ENCODE peak calls at places on chromosomes 7 and 10, in nine cellular contexts. One of them, this sample, is unnamed. For H3K4me1, the result is how much of the 10 kb centered on the place peaks cover.

GRCh38 chr10:13769926-13770325 is 183.2 kb downstream of the PRPF18 start:
- DNase-seq in ovary: no peak
- DNase-seq in fibroblast of lung: peak
- DNase-seq in stomach: no peak
- DNase-seq in lower lobe of right lung: no peak
- DNase-seq in Panc1: no peak
- DNase-seq in PC-9: peak
- DNase-seq in tibial artery: no peak
- DNase-seq in HepG2: no peak
- DNase-seq in this sample: no peak

GRCh38 chr7:83655951-83656556 is 7.1 kb upstream of the SEMA3E start:
- DNase-seq in ovary: no peak
- DNase-seq in fibroblast of lung: peak
- DNase-seq in stomach: peak
- DNase-seq in lower lobe of right lung: no peak
- DNase-seq in Panc1: peak
- DNase-seq in PC-9: no peak
- DNase-seq in tibial artery: no peak
- DNase-seq in HepG2: peak
- DNase-seq in this sample: no peak

GRCh38 chr7:44639701-44640321 is 33.4 kb downstream of the OGDH start:
- DNase-seq in ovary: peak
- DNase-seq in fibroblast of lung: peak
- DNase-seq in stomach: no peak
- DNase-seq in lower lobe of right lung: no peak
- DNase-seq in Panc1: no peak
- DNase-seq in PC-9: peak
- DNase-seq in tibial artery: no peak
- DNase-seq in HepG2: peak
- DNase-seq in this sample: no peak

GRCh38 chr10:91051834-91052233 is 130.9 kb upstream of the ANKRD1 start:
- DNase-seq in ovary: peak
- DNase-seq in fibroblast of lung: peak
- DNase-seq in stomach: no peak
- DNase-seq in lower lobe of right lung: no peak
- DNase-seq in Panc1: no peak
- DNase-seq in PC-9: no peak
- DNase-seq in tibial artery: peak
- DNase-seq in HepG2: no peak
- DNase-seq in this sample: no peak

GRCh38 chr10:110919349-110919931 is at the start of gene SHOC2:
- DNase-seq in ovary: peak
- DNase-seq in fibroblast of lung: no peak
- DNase-seq in stomach: peak
- DNase-seq in lower lobe of right lung: peak
- DNase-seq in Panc1: no peak
- DNase-seq in PC-9: peak
- DNase-seq in tibial artery: peak
- DNase-seq in HepG2: no peak
- DNase-seq in this sample: peak

GRCh38 chr7:23349484-23350157 is 50.5 kb downstream of the MALSU1 start:
- DNase-seq in ovary: no peak
- DNase-seq in fibroblast of lung: peak
- DNase-seq in stomach: no peak
- DNase-seq in lower lobe of right lung: no peak
- DNase-seq in Panc1: no peak
- DNase-seq in PC-9: peak
- DNase-seq in tibial artery: no peak
- DNase-seq in HepG2: no peak
- DNase-seq in this sample: no peak

GRCh38 chr7:43303740-43304241 is 191.3 kb downstream of the HECW1 start:
- DNase-seq in ovary: no peak
- DNase-seq in fibroblast of lung: peak
- DNase-seq in stomach: no peak
- DNase-seq in lower lobe of right lung: no peak
- DNase-seq in Panc1: no peak
- DNase-seq in PC-9: no peak
- DNase-seq in tibial artery: no peak
- DNase-seq in HepG2: no peak
- DNase-seq in this sample: no peak

GRCh38 chr10:124138195-124138882 is 44.9 kb upstream of the CHST15 start:
- DNase-seq in ovary: no peak
- DNase-seq in fibroblast of lung: peak
- DNase-seq in stomach: no peak
- DNase-seq in lower lobe of right lung: no peak
- DNase-seq in Panc1: no peak
- DNase-seq in PC-9: no peak
- DNase-seq in tibial artery: peak
- DNase-seq in HepG2: no peak
- DNase-seq in this sample: peak

GRCh38 chr7:135249901-135250300 is 16.3 kb downstream of the STRA8 start:
- DNase-seq in ovary: no peak
- DNase-seq in fibroblast of lung: no peak
- DNase-seq in stomach: no peak
- DNase-seq in lower lobe of right lung: no peak
- DNase-seq in Panc1: no peak
- DNase-seq in PC-9: no peak
- DNase-seq in tibial artery: no peak
- DNase-seq in HepG2: no peak
- DNase-seq in this sample: no peak

GRCh38 chr7:4803397-4804241 is 28.2 kb downstream of the AP5Z1 start:
- DNase-seq in ovary: no peak
- DNase-seq in fibroblast of lung: no peak
- DNase-seq in stomach: no peak
- DNase-seq in lower lobe of right lung: peak
- DNase-seq in Panc1: no peak
- DNase-seq in PC-9: no peak
- DNase-seq in tibial artery: no peak
- DNase-seq in HepG2: peak
- DNase-seq in this sample: no peak

GRCh38 chr7:157282141-157282801 is 54.5 kb upstream of the DNAJB6 start:
- DNase-seq in ovary: no peak
- DNase-seq in fibroblast of lung: no peak
- DNase-seq in stomach: no peak
- DNase-seq in lower lobe of right lung: no peak
- DNase-seq in Panc1: no peak
- DNase-seq in PC-9: peak
- DNase-seq in tibial artery: no peak
- DNase-seq in HepG2: no peak
- DNase-seq in this sample: peak

GRCh38 chr7:134778941-134779740 is at the start of gene CALD1:
- DNase-seq in ovary: peak
- DNase-seq in fibroblast of lung: peak
- DNase-seq in stomach: peak
- DNase-seq in lower lobe of right lung: peak
- DNase-seq in Panc1: peak
- DNase-seq in PC-9: peak
- DNase-seq in tibial artery: peak
- DNase-seq in HepG2: peak
- DNase-seq in this sample: peak

GRCh38 chr10:34194259-34194658 is 620.8 kb downstream of the PARD3 start:
- DNase-seq in ovary: no peak
- DNase-seq in fibroblast of lung: peak
- DNase-seq in stomach: no peak
- DNase-seq in lower lobe of right lung: no peak
- DNase-seq in Panc1: no peak
- DNase-seq in PC-9: no peak
- DNase-seq in tibial artery: no peak
- DNase-seq in HepG2: no peak
- DNase-seq in this sample: no peak

GRCh38 chr10:109205929-109206585 is 717.3 kb downstream of the XPNPEP1 start:
- DNase-seq in ovary: no peak
- DNase-seq in fibroblast of lung: peak
- DNase-seq in stomach: no peak
- DNase-seq in lower lobe of right lung: no peak
- DNase-seq in Panc1: peak
- DNase-seq in PC-9: peak
- DNase-seq in tibial artery: no peak
- DNase-seq in HepG2: no peak
- DNase-seq in this sample: no peak

GRCh38 chr10:30701471-30702173 is 72.1 kb upstream of the LYZL2 start:
- DNase-seq in ovary: no peak
- DNase-seq in fibroblast of lung: peak
- DNase-seq in stomach: peak
- DNase-seq in lower lobe of right lung: no peak
- DNase-seq in Panc1: peak
- DNase-seq in PC-9: peak
- DNase-seq in tibial artery: no peak
- DNase-seq in HepG2: no peak
- DNase-seq in this sample: no peak

GRCh38 chr7:2887816-2888215 is 43.7 kb upstream of the GNA12 start:
- DNase-seq in ovary: no peak
- DNase-seq in fibroblast of lung: no peak
- DNase-seq in stomach: no peak
- DNase-seq in lower lobe of right lung: no peak
- DNase-seq in Panc1: no peak
- DNase-seq in PC-9: no peak
- DNase-seq in tibial artery: no peak
- DNase-seq in HepG2: no peak
- DNase-seq in this sample: no peak

GRCh38 chr10:25174461-25175230 is at the start of gene GPR158:
- DNase-seq in ovary: peak
- DNase-seq in fibroblast of lung: peak
- DNase-seq in stomach: peak
- DNase-seq in lower lobe of right lung: peak
- DNase-seq in Panc1: no peak
- DNase-seq in PC-9: no peak
- DNase-seq in tibial artery: peak
- DNase-seq in HepG2: peak
- DNase-seq in this sample: peak

GRCh38 chr10:44395396-44395795 is 10.5 kb upstream of the CXCL12 start:
- DNase-seq in ovary: no peak
- DNase-seq in fibroblast of lung: no peak
- DNase-seq in stomach: no peak
- DNase-seq in lower lobe of right lung: no peak
- DNase-seq in Panc1: no peak
- DNase-seq in PC-9: no peak
- DNase-seq in tibial artery: no peak
- DNase-seq in HepG2: no peak
- DNase-seq in this sample: no peak

DNA sequence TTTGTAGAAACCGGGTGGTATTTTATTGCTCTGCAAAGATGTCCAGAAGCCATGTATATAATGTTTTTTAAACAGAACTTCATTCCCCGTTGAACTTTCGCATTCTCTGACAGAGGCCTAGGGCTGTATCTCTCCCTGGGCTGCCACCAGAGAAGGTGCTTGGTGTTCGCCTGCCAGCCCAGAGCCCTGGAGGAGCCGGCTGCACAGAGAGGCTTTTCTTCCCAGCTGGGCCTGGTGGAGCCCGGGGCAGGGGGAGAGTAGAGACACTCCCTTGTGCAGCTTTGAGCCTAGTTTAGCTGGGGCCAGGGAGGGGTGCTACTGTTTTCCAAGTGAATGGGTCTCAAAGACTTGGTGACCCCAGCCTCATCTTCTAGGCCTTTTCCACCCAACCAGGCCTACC is 13.6 kb upstream of the TRIM8 start:
- DNase-seq in ovary: no peak
- DNase-seq in fibroblast of lung: no peak
- DNase-seq in stomach: no peak
- DNase-seq in lower lobe of right lung: peak
- DNase-seq in Panc1: no peak
- DNase-seq in PC-9: no peak
- DNase-seq in tibial artery: no peak
- DNase-seq in HepG2: no peak
- DNase-seq in this sample: peak
- H3K4me1 ChIP-seq in ovary: under half
- H3K4me1 ChIP-seq in fibroblast of lung: half or more
- H3K4me1 ChIP-seq in stomach: half or more
- H3K4me1 ChIP-seq in lower lobe of right lung: half or more
- H3K4me1 ChIP-seq in Panc1: under half
- H3K4me1 ChIP-seq in PC-9: half or more
- H3K4me1 ChIP-seq in tibial artery: half or more
- H3K4me1 ChIP-seq in HepG2: half or more
- H3K4me1 ChIP-seq in this sample: under half

GRCh38 chr10:98361636-98362035 is 53.3 kb downstream of the PYROXD2 start:
- DNase-seq in ovary: no peak
- DNase-seq in fibroblast of lung: no peak
- DNase-seq in stomach: no peak
- DNase-seq in lower lobe of right lung: no peak
- DNase-seq in Panc1: no peak
- DNase-seq in PC-9: no peak
- DNase-seq in tibial artery: no peak
- DNase-seq in HepG2: no peak
- DNase-seq in this sample: no peak

GRCh38 chr10:98364432-98365102 is 50.4 kb downstream of the PYROXD2 start:
- DNase-seq in ovary: no peak
- DNase-seq in fibroblast of lung: no peak
- DNase-seq in stomach: no peak
- DNase-seq in lower lobe of right lung: no peak
- DNase-seq in Panc1: no peak
- DNase-seq in PC-9: no peak
- DNase-seq in tibial artery: no peak
- DNase-seq in HepG2: no peak
- DNase-seq in this sample: no peak

GRCh38 chr10:98363188-98363587 is 51.8 kb downstream of the PYROXD2 start:
- DNase-seq in ovary: no peak
- DNase-seq in fibroblast of lung: no peak
- DNase-seq in stomach: peak
- DNase-seq in lower lobe of right lung: no peak
- DNase-seq in Panc1: no peak
- DNase-seq in PC-9: peak
- DNase-seq in tibial artery: no peak
- DNase-seq in HepG2: no peak
- DNase-seq in this sample: no peak

GRCh38 chr10:98357208-98357836 is 57.7 kb downstream of the PYROXD2 start:
- DNase-seq in ovary: no peak
- DNase-seq in fibroblast of lung: peak
- DNase-seq in stomach: no peak
- DNase-seq in lower lobe of right lung: no peak
- DNase-seq in Panc1: no peak
- DNase-seq in PC-9: no peak
- DNase-seq in tibial artery: no peak
- DNase-seq in HepG2: no peak
- DNase-seq in this sample: no peak

GRCh38 chr10:98361131-98361633 is 53.8 kb downstream of the PYROXD2 start:
- DNase-seq in ovary: peak
- DNase-seq in fibroblast of lung: peak
- DNase-seq in stomach: peak
- DNase-seq in lower lobe of right lung: peak
- DNase-seq in Panc1: no peak
- DNase-seq in PC-9: peak
- DNase-seq in tibial artery: peak
- DNase-seq in HepG2: no peak
- DNase-seq in this sample: peak
- H3K4me3 ChIP-seq in ovary: no peak
- H3K4me3 ChIP-seq in fibroblast of lung: no peak
- H3K4me3 ChIP-seq in stomach: no peak
- H3K4me3 ChIP-seq in lower lobe of right lung: no peak
- H3K4me3 ChIP-seq in Panc1: no peak
- H3K4me3 ChIP-seq in PC-9: peak
- H3K4me3 ChIP-seq in tibial artery: peak
- H3K4me3 ChIP-seq in HepG2: no peak
- H3K4me3 ChIP-seq in this sample: no peak

GRCh38 chr10:15461353-15462108 is 90.4 kb upstream of the FAM171A1 start:
- DNase-seq in ovary: no peak
- DNase-seq in fibroblast of lung: peak
- DNase-seq in stomach: no peak
- DNase-seq in lower lobe of right lung: no peak
- DNase-seq in Panc1: no peak
- DNase-seq in PC-9: no peak
- DNase-seq in tibial artery: peak
- DNase-seq in HepG2: no peak
- DNase-seq in this sample: peak
- TF ChIP-seq CTCF in ovary: no peak
- TF ChIP-seq CTCF in fibroblast of lung: peak
- TF ChIP-seq CTCF in stomach: no peak
- TF ChIP-seq CTCF in lower lobe of right lung: no peak
- TF ChIP-seq CTCF in Panc1: peak
- TF ChIP-seq CTCF in PC-9: no peak
- TF ChIP-seq CTCF in tibial artery: peak
- TF ChIP-seq CTCF in HepG2: peak
- TF ChIP-seq CTCF in this sample: no peak

GRCh38 chr7:120988591-120989299 is at the start of gene CPED1:
- DNase-seq in ovary: peak
- DNase-seq in fibroblast of lung: peak
- DNase-seq in stomach: peak
- DNase-seq in lower lobe of right lung: peak
- DNase-seq in Panc1: no peak
- DNase-seq in PC-9: no peak
- DNase-seq in tibial artery: peak
- DNase-seq in HepG2: peak
- DNase-seq in this sample: peak
- H3K4me1 ChIP-seq in ovary: under half
- H3K4me1 ChIP-seq in fibroblast of lung: under half
- H3K4me1 ChIP-seq in stomach: under half
- H3K4me1 ChIP-seq in lower lobe of right lung: under half
- H3K4me1 ChIP-seq in Panc1: under half
- H3K4me1 ChIP-seq in PC-9: under half
- H3K4me1 ChIP-seq in tibial artery: under half
- H3K4me1 ChIP-seq in HepG2: under half
- H3K4me1 ChIP-seq in this sample: under half